ENCODE peak calls at places on chromosome 2, in ten cellular contexts. U, X, Y, I, C, D, G, H, Q and W are unnamed samples.

GRCh38 chr2:197828464-197829135 is 24.2 kb downstream of the PLCL1 start:
- DNase-seq in U (no peak), X (peak), Y (no peak), I (no peak), C (no peak), D (no peak), G (no peak), H (no peak), Q (no peak), W (no peak)

GRCh38 chr2:208657468-208657867 is 250.9 kb downstream of the PTH2R start:
- DNase-seq in U (no peak), X (peak), Y (no peak), I (no peak), C (no peak), D (no peak), G (no peak), H (no peak), Q (no peak), W (no peak)

GRCh38 chr2:39737661-39738060 is 41.4 kb downstream of the THUMPD2 start:
- DNase-seq in U (peak), X (peak), Y (no peak), I (no peak), C (no peak), D (no peak), G (no peak), H (no peak), Q (no peak), W (peak)

GRCh38 chr2:196278491-196278911 is 107.1 kb upstream of the STK17B start:
- DNase-seq in U (peak), X (peak), Y (no peak), I (no peak), C (no peak), D (no peak), G (no peak), H (no peak), Q (no peak), W (peak)

GRCh38 chr2:238700122-238700457 is 147.8 kb upstream of the TWIST2 start:
- DNase-seq in U (peak), X (no peak), Y (no peak), I (no peak), C (no peak), D (no peak), G (no peak), H (no peak), Q (no peak), W (peak)

GRCh38 chr2:79984476-79984875 is 320.1 kb downstream of the LRRTM1 start:
- DNase-seq in U (peak), X (no peak), Y (no peak), I (no peak), C (no peak), D (no peak), G (no peak), H (no peak), Q (no peak), W (no peak)

GRCh38 chr2:192571636-192572035 is 376.9 kb upstream of the TMEFF2 start:
- DNase-seq in U (no peak), X (no peak), Y (no peak), I (no peak), C (no peak), D (no peak), G (no peak), H (no peak), Q (no peak), W (no peak)

GRCh38 chr2:106694960-106695470 is 191.0 kb downstream of the ST6GAL2 start:
- DNase-seq in U (no peak), X (no peak), Y (no peak), I (no peak), C (no peak), D (no peak), G (no peak), H (no peak), Q (no peak), W (no peak)

GRCh38 chr2:34848132-34848531 is 1249.0 kb upstream of the FAM98A start:
- DNase-seq in U (no peak), X (no peak), Y (no peak), I (no peak), C (no peak), D (no peak), G (no peak), H (no peak), Q (no peak), W (no peak)

GRCh38 chr2:30681022-30681421 is 126.2 kb downstream of the CAPN13 start:
- DNase-seq in U (no peak), X (no peak), Y (no peak), I (no peak), C (no peak), D (no peak), G (no peak), H (no peak), Q (no peak), W (no peak)

GRCh38 chr2:231037731-231038482 is 584 bp downstream of the C2orf72 start:
- DNase-seq in U (no peak), X (no peak), Y (no peak), I (peak), C (no peak), D (no peak), G (no peak), H (peak), Q (peak), W (no peak)